ENCODE peak calls at places on chromosomes 13 and 19, in eight cellular contexts. One of them, this sample, is unnamed.

GRCh38 chr13:101799196-101799595 is 346.7 kb downstream of the ITGBL1 start:
- DNase-seq in thoracic aorta: no peak
- DNase-seq in mesenchymal stem cell: no peak
- DNase-seq in NCI-H226: no peak
- DNase-seq in cerebellar nuclear complex: no peak
- DNase-seq in brain pericyte: no peak
- DNase-seq in EL: no peak
- DNase-seq in posterior vena cava: no peak
- DNase-seq in this sample: no peak

GRCh38 chr19:6828698-6829633 is 56.5 kb downstream of the VAV1 start:
- DNase-seq in posterior vena cava: peak; percentile 69
- DNase-seq in thoracic aorta: no peak
- DNase-seq in mesenchymal stem cell: no peak
- DNase-seq in brain pericyte: no peak
- DNase-seq in EL: no peak
- DNase-seq in cerebellar nuclear complex: no peak
- DNase-seq in NCI-H226: peak; percentile 90
- DNase-seq in this sample: no peak

GRCh38 chr19:44401108-44401786 is at the start of gene ZNF285:
- DNase-seq in mesenchymal stem cell: peak; percentile 96
- DNase-seq in cerebellar nuclear complex: no peak
- DNase-seq in NCI-H226: peak; percentile 68
- DNase-seq in brain pericyte: peak; percentile 82
- DNase-seq in EL: peak; percentile 98
- DNase-seq in posterior vena cava: peak; percentile 98
- DNase-seq in thoracic aorta: peak; percentile 52
- DNase-seq in this sample: peak; percentile 85

GRCh38 chr13:38582133-38582532 is 104.7 kb upstream of the FREM2 start:
- DNase-seq in NCI-H226: no peak
- DNase-seq in mesenchymal stem cell: peak; percentile 29
- DNase-seq in EL: peak; percentile 42
- DNase-seq in thoracic aorta: no peak
- DNase-seq in posterior vena cava: no peak
- DNase-seq in brain pericyte: no peak
- DNase-seq in cerebellar nuclear complex: no peak
- DNase-seq in this sample: peak; percentile 2

GRCh38 chr13:95754069-95754468 is 77.1 kb downstream of the DNAJC3 start:
- DNase-seq in posterior vena cava: no peak
- DNase-seq in EL: no peak
- DNase-seq in mesenchymal stem cell: no peak
- DNase-seq in cerebellar nuclear complex: no peak
- DNase-seq in thoracic aorta: no peak
- DNase-seq in brain pericyte: no peak
- DNase-seq in NCI-H226: no peak
- DNase-seq in this sample: no peak

GRCh38 chr19:17751912-17752273 is 616 bp downstream of the FCHO1 start:
- DNase-seq in NCI-H226: no peak
- DNase-seq in mesenchymal stem cell: no peak
- DNase-seq in EL: no peak
- DNase-seq in brain pericyte: no peak
- DNase-seq in thoracic aorta: no peak
- DNase-seq in cerebellar nuclear complex: no peak
- DNase-seq in posterior vena cava: no peak
- DNase-seq in this sample: no peak

GRCh38 chr13:94607056-94607455 is 5.4 kb downstream of the GPR180 start:
- DNase-seq in mesenchymal stem cell: no peak
- DNase-seq in cerebellar nuclear complex: no peak
- DNase-seq in EL: no peak
- DNase-seq in thoracic aorta: no peak
- DNase-seq in posterior vena cava: no peak
- DNase-seq in NCI-H226: no peak
- DNase-seq in brain pericyte: no peak
- DNase-seq in this sample: no peak

GRCh38 chr13:40315416-40316064 is 350.9 kb downstream of the FOXO1 start:
- DNase-seq in EL: no peak
- DNase-seq in cerebellar nuclear complex: no peak
- DNase-seq in NCI-H226: no peak
- DNase-seq in thoracic aorta: no peak
- DNase-seq in posterior vena cava: no peak
- DNase-seq in mesenchymal stem cell: no peak
- DNase-seq in brain pericyte: no peak
- DNase-seq in this sample: no peak

GRCh38 chr19:45097776-45098520 is 5.0 kb downstream of the PPP1R37 start:
- DNase-seq in mesenchymal stem cell: peak; percentile 97
- DNase-seq in cerebellar nuclear complex: no peak
- DNase-seq in NCI-H226: peak; percentile 81
- DNase-seq in EL: peak; percentile 94
- DNase-seq in brain pericyte: peak; percentile 55
- DNase-seq in posterior vena cava: peak; percentile 90
- DNase-seq in thoracic aorta: no peak
- DNase-seq in this sample: peak; percentile 72

GRCh38 chr13:34256236-34256635 is 438.3 kb downstream of the RFC3 start:
- DNase-seq in NCI-H226: no peak
- DNase-seq in thoracic aorta: no peak
- DNase-seq in mesenchymal stem cell: no peak
- DNase-seq in posterior vena cava: no peak
- DNase-seq in cerebellar nuclear complex: no peak
- DNase-seq in EL: no peak
- DNase-seq in brain pericyte: no peak
- DNase-seq in this sample: no peak

GRCh38 chr13:75440100-75440499 is 41.9 kb downstream of the TBC1D4 start:
- DNase-seq in posterior vena cava: no peak
- DNase-seq in mesenchymal stem cell: no peak
- DNase-seq in cerebellar nuclear complex: no peak
- DNase-seq in NCI-H226: no peak
- DNase-seq in EL: no peak
- DNase-seq in thoracic aorta: no peak
- DNase-seq in brain pericyte: no peak
- DNase-seq in this sample: no peak

GRCh38 chr19:29485293-29485692 is 40.5 kb upstream of the VSTM2B start:
- DNase-seq in EL: no peak
- DNase-seq in NCI-H226: no peak
- DNase-seq in thoracic aorta: no peak
- DNase-seq in mesenchymal stem cell: no peak
- DNase-seq in cerebellar nuclear complex: no peak
- DNase-seq in brain pericyte: no peak
- DNase-seq in posterior vena cava: peak; percentile 62
- DNase-seq in this sample: no peak

GRCh38 chr19:24033962-24034342 is 53.0 kb upstream of the ZNF254 start:
- DNase-seq in EL: peak; percentile 69
- DNase-seq in thoracic aorta: peak; percentile 16
- DNase-seq in mesenchymal stem cell: peak; percentile 76
- DNase-seq in NCI-H226: peak; percentile 7
- DNase-seq in posterior vena cava: peak; percentile 85
- DNase-seq in brain pericyte: peak; percentile 32
- DNase-seq in cerebellar nuclear complex: peak; percentile 8
- DNase-seq in this sample: no peak

GRCh38 chr13:64278493-64278892 is 2862.8 kb upstream of the PCDH20 start:
- DNase-seq in EL: peak; percentile 68
- DNase-seq in cerebellar nuclear complex: no peak
- DNase-seq in NCI-H226: peak; percentile 72
- DNase-seq in mesenchymal stem cell: peak; percentile 22
- DNase-seq in brain pericyte: no peak
- DNase-seq in posterior vena cava: no peak
- DNase-seq in thoracic aorta: no peak
- DNase-seq in this sample: peak; percentile 12

GRCh38 chr19:46040952-46041500 is at the start of gene IGFL4:
- DNase-seq in brain pericyte: no peak
- DNase-seq in cerebellar nuclear complex: no peak
- DNase-seq in NCI-H226: peak; percentile 59
- DNase-seq in EL: peak; percentile 15
- DNase-seq in thoracic aorta: no peak
- DNase-seq in posterior vena cava: peak; percentile 35
- DNase-seq in mesenchymal stem cell: no peak
- DNase-seq in this sample: no peak

GRCh38 chr19:29478578-29479565 is 46.9 kb upstream of the VSTM2B start:
- DNase-seq in cerebellar nuclear complex: peak; percentile 49
- DNase-seq in EL: peak; percentile 7
- DNase-seq in posterior vena cava: no peak
- DNase-seq in thoracic aorta: no peak
- DNase-seq in NCI-H226: no peak
- DNase-seq in brain pericyte: no peak
- DNase-seq in mesenchymal stem cell: no peak
- DNase-seq in this sample: no peak

GRCh38 chr19:48329167-48329891 is 4.0 kb downstream of the EMP3 start:
- DNase-seq in brain pericyte: no peak
- DNase-seq in cerebellar nuclear complex: no peak
- DNase-seq in thoracic aorta: no peak
- DNase-seq in EL: peak; percentile 59
- DNase-seq in NCI-H226: peak; percentile 26
- DNase-seq in mesenchymal stem cell: peak; percentile 77
- DNase-seq in posterior vena cava: no peak
- DNase-seq in this sample: no peak

GRCh38 chr19:45322311-45322710 is 364 bp downstream of the CKM start:
- DNase-seq in thoracic aorta: no peak
- DNase-seq in mesenchymal stem cell: no peak
- DNase-seq in NCI-H226: no peak
- DNase-seq in cerebellar nuclear complex: no peak
- DNase-seq in EL: no peak
- DNase-seq in brain pericyte: no peak
- DNase-seq in posterior vena cava: no peak
- DNase-seq in this sample: no peak

GRCh38 chr13:26540319-26540718 is 17.2 kb upstream of the WASF3 start:
- DNase-seq in EL: no peak
- DNase-seq in NCI-H226: no peak
- DNase-seq in thoracic aorta: no peak
- DNase-seq in mesenchymal stem cell: no peak
- DNase-seq in cerebellar nuclear complex: peak; percentile 82
- DNase-seq in posterior vena cava: no peak
- DNase-seq in brain pericyte: no peak
- DNase-seq in this sample: no peak

GRCh38 chr19:10226376-10227214 is 4.5 kb downstream of the S1PR2 start:
- DNase-seq in brain pericyte: peak; percentile 75
- DNase-seq in thoracic aorta: no peak
- DNase-seq in NCI-H226: no peak
- DNase-seq in cerebellar nuclear complex: no peak
- DNase-seq in mesenchymal stem cell: peak; percentile 25
- DNase-seq in EL: peak; percentile 70
- DNase-seq in posterior vena cava: peak; percentile 94
- DNase-seq in this sample: no peak

GRCh38 chr13:99687728-99688397 is 186.6 kb downstream of the TM9SF2 start:
- DNase-seq in mesenchymal stem cell: no peak
- DNase-seq in brain pericyte: no peak
- DNase-seq in thoracic aorta: no peak
- DNase-seq in EL: peak; percentile 15
- DNase-seq in cerebellar nuclear complex: no peak
- DNase-seq in posterior vena cava: no peak
- DNase-seq in NCI-H226: no peak
- DNase-seq in this sample: no peak

GRCh38 chr19:5364674-5365073 is 24.1 kb upstream of the PTPRS start:
- DNase-seq in NCI-H226: no peak
- DNase-seq in cerebellar nuclear complex: no peak
- DNase-seq in mesenchymal stem cell: no peak
- DNase-seq in EL: no peak
- DNase-seq in thoracic aorta: no peak
- DNase-seq in posterior vena cava: no peak
- DNase-seq in brain pericyte: no peak
- DNase-seq in this sample: no peak

GRCh38 chr19:50486823-50487515 is 10.3 kb upstream of the GARIN5A start:
- DNase-seq in cerebellar nuclear complex: no peak
- DNase-seq in thoracic aorta: no peak
- DNase-seq in EL: peak; percentile 31
- DNase-seq in NCI-H226: no peak
- DNase-seq in posterior vena cava: peak; percentile 70
- DNase-seq in brain pericyte: no peak
- DNase-seq in mesenchymal stem cell: peak; percentile 23
- DNase-seq in this sample: no peak

GRCh38 chr13:36074659-36075058 is 56.5 kb downstream of the DCLK1 start:
- DNase-seq in thoracic aorta: no peak
- DNase-seq in cerebellar nuclear complex: no peak
- DNase-seq in mesenchymal stem cell: no peak
- DNase-seq in posterior vena cava: no peak
- DNase-seq in EL: no peak
- DNase-seq in NCI-H226: no peak
- DNase-seq in brain pericyte: no peak
- DNase-seq in this sample: no peak

GRCh38 chr19:32862173-32862572 is 7.4 kb downstream of the SLC7A9 start:
- DNase-seq in posterior vena cava: peak; percentile 59
- DNase-seq in cerebellar nuclear complex: no peak
- DNase-seq in EL: no peak
- DNase-seq in thoracic aorta: no peak
- DNase-seq in mesenchymal stem cell: no peak
- DNase-seq in NCI-H226: no peak
- DNase-seq in brain pericyte: no peak
- DNase-seq in this sample: no peak

GRCh38 chr13:35771898-35772297 is 295.4 kb upstream of the MAB21L1 start:
- DNase-seq in thoracic aorta: no peak
- DNase-seq in mesenchymal stem cell: peak; percentile 34
- DNase-seq in NCI-H226: peak; percentile 55
- DNase-seq in cerebellar nuclear complex: no peak
- DNase-seq in brain pericyte: peak; percentile 31
- DNase-seq in posterior vena cava: no peak
- DNase-seq in EL: peak; percentile 97
- DNase-seq in this sample: peak; percentile 23

GRCh38 chr19:10762656-10763055 is 44.8 kb downstream of the DNM2 start:
- DNase-seq in posterior vena cava: no peak
- DNase-seq in brain pericyte: no peak
- DNase-seq in cerebellar nuclear complex: no peak
- DNase-seq in EL: no peak
- DNase-seq in thoracic aorta: no peak
- DNase-seq in NCI-H226: no peak
- DNase-seq in mesenchymal stem cell: no peak
- DNase-seq in this sample: no peak

GRCh38 chr13:90008707-90009149 is 1338.8 kb upstream of the MIR17HG start:
- DNase-seq in brain pericyte: no peak
- DNase-seq in cerebellar nuclear complex: no peak
- DNase-seq in thoracic aorta: no peak
- DNase-seq in EL: no peak
- DNase-seq in mesenchymal stem cell: no peak
- DNase-seq in NCI-H226: no peak
- DNase-seq in posterior vena cava: no peak
- DNase-seq in this sample: no peak

GRCh38 chr19:12194827-12195500 is 32.1 kb downstream of the ZNF136 start:
- DNase-seq in mesenchymal stem cell: no peak
- DNase-seq in posterior vena cava: peak; percentile 92
- DNase-seq in brain pericyte: no peak
- DNase-seq in NCI-H226: no peak
- DNase-seq in EL: no peak
- DNase-seq in cerebellar nuclear complex: peak; percentile 75
- DNase-seq in thoracic aorta: peak; percentile 38
- DNase-seq in this sample: no peak

GRCh38 chr19:2451741-2452140 is 5.0 kb downstream of the LMNB2 start:
- DNase-seq in NCI-H226: no peak
- DNase-seq in mesenchymal stem cell: no peak
- DNase-seq in brain pericyte: no peak
- DNase-seq in EL: no peak
- DNase-seq in thoracic aorta: no peak
- DNase-seq in cerebellar nuclear complex: no peak
- DNase-seq in posterior vena cava: no peak
- DNase-seq in this sample: no peak

GRCh38 chr13:96994030-96994848 is at the start of gene OXGR1:
- DNase-seq in posterior vena cava: peak; percentile 76
- DNase-seq in brain pericyte: no peak
- DNase-seq in EL: no peak
- DNase-seq in mesenchymal stem cell: no peak
- DNase-seq in NCI-H226: no peak
- DNase-seq in cerebellar nuclear complex: no peak
- DNase-seq in thoracic aorta: no peak
- DNase-seq in this sample: no peak

GRCh38 chr19:38736036-38736412 is 8.2 kb downstream of the CAPN12 start:
- DNase-seq in NCI-H226: peak; percentile 52
- DNase-seq in EL: peak; percentile 46
- DNase-seq in brain pericyte: no peak
- DNase-seq in thoracic aorta: no peak
- DNase-seq in cerebellar nuclear complex: no peak
- DNase-seq in mesenchymal stem cell: peak; percentile 44
- DNase-seq in posterior vena cava: peak; percentile 87
- DNase-seq in this sample: no peak

GRCh38 chr19:29311391-29311790 is 98.4 kb upstream of the UQCRFS1 start:
- DNase-seq in NCI-H226: no peak
- DNase-seq in brain pericyte: no peak
- DNase-seq in EL: no peak
- DNase-seq in mesenchymal stem cell: no peak
- DNase-seq in cerebellar nuclear complex: peak; percentile 40
- DNase-seq in thoracic aorta: no peak
- DNase-seq in posterior vena cava: peak; percentile 58
- DNase-seq in this sample: no peak

GRCh38 chr19:407501-408440 is 1.2 kb downstream of the C2CD4C start:
- DNase-seq in cerebellar nuclear complex: no peak
- DNase-seq in mesenchymal stem cell: no peak
- DNase-seq in thoracic aorta: no peak
- DNase-seq in brain pericyte: no peak
- DNase-seq in posterior vena cava: peak; percentile 67
- DNase-seq in EL: no peak
- DNase-seq in NCI-H226: no peak
- DNase-seq in this sample: no peak

This sample was measured in smooth muscle cell of the brain vasculature.